ENCODE peak calls at places on chromosomes 4 and X, in four cellular contexts. One of them, this sample, is unnamed.

GRCh38 chr4:56200275-56200674 is 187.0 kb downstream of the AASDH start:
- DNase-seq in body of pancreas: no peak
- DNase-seq in K562: no peak
- DNase-seq in CD8-positive, alpha-beta T cell: no peak
- DNase-seq in this sample: no peak

GRCh38 chrX:151754641-151755215 is 20.2 kb downstream of the CNGA2 start:
- DNase-seq in body of pancreas: no peak
- DNase-seq in CD8-positive, alpha-beta T cell: no peak
- DNase-seq in K562: no peak
- DNase-seq in this sample: no peak

GRCh38 chrX:38860106-38861013 is 59.1 kb downstream of the MID1IP1 start:
- DNase-seq in body of pancreas: no peak
- DNase-seq in K562: no peak
- DNase-seq in CD8-positive, alpha-beta T cell: no peak
- DNase-seq in this sample: no peak

GRCh38 chr4:17188035-17188967 is 289.9 kb upstream of the LDB2 start:
- DNase-seq in body of pancreas: no peak
- DNase-seq in K562: no peak
- DNase-seq in CD8-positive, alpha-beta T cell: no peak
- DNase-seq in this sample: no peak

GRCh38 chr4:25182941-25183340 is 22.7 kb upstream of the SEPSECS start:
- DNase-seq in body of pancreas: no peak
- DNase-seq in K562: no peak
- DNase-seq in CD8-positive, alpha-beta T cell: no peak
- DNase-seq in this sample: no peak

GRCh38 chrX:81414630-81415029 is 212.7 kb downstream of the SH3BGRL start:
- DNase-seq in K562: no peak
- DNase-seq in body of pancreas: no peak
- DNase-seq in CD8-positive, alpha-beta T cell: no peak
- DNase-seq in this sample: no peak

GRCh38 chr4:11009281-11009680 is 324.7 kb upstream of the CLNK start:
- DNase-seq in CD8-positive, alpha-beta T cell: no peak
- DNase-seq in K562: no peak
- DNase-seq in body of pancreas: no peak
- DNase-seq in this sample: no peak

GRCh38 chr4:16067515-16067914 is 16.3 kb downstream of the PROM1 start:
- DNase-seq in CD8-positive, alpha-beta T cell: no peak
- DNase-seq in K562: no peak
- DNase-seq in body of pancreas: peak; percentile 74
- DNase-seq in this sample: no peak

DNA sequence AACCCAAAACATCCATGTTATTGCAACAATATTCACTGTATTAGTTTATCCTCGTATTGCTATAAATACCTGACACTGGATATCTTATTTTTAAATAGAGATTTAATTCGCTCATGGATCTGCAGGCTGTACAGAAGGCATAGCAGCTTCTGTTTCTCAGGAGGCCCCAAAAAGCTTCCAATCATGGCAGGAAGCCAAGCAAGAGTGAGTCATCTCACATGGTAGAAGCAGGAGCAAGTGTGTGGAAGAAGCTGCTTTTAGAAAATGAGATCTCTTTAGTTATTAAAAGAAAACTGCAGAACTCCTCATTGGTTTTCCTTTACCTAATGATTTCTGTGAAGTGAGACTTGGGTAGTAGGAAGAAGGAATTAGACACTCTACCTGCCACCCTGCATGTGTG is 16.4 kb downstream of the ZNF732 start:
- DNase-seq in CD8-positive, alpha-beta T cell: no peak
- DNase-seq in K562: no peak
- DNase-seq in body of pancreas: no peak
- DNase-seq in this sample: no peak
- H3K9me3 ChIP-seq in CD8-positive, alpha-beta T cell: peaks cover 3% of the 10 kb centered on the region
- H3K9me3 ChIP-seq in K562: no peaks in the 10 kb centered on the region
- H3K9me3 ChIP-seq in body of pancreas: peaks cover 6% of the 10 kb centered on the region
- H3K9me3 ChIP-seq in this sample: peaks cover 7% of the 10 kb centered on the region

DNA sequence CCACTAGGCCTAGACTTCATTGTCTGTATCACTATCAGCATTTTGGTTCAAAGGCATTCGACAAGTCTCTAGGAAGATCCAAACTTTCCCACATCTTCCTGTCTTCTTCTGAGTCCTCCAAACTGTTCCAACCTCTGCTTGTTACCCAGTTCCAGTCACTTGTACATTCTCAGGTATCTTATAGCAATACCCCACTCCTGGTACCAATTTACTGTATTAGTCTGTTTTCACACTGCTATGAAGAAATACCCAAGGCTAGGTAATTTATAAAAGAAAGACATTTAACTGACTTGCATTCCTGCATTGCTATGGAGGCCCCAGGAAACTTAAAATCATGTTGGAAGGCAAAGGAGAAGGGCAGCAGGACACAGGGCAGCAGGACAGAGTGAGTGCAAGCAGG is 293.9 kb downstream of the ARAP2 start:
- DNase-seq in K562: no peak
- DNase-seq in body of pancreas: no peak
- DNase-seq in CD8-positive, alpha-beta T cell: no peak
- DNase-seq in this sample: no peak
- H3K9me3 ChIP-seq in K562: no peaks in the 10 kb centered on the region
- H3K9me3 ChIP-seq in body of pancreas: no peaks in the 10 kb centered on the region
- H3K9me3 ChIP-seq in CD8-positive, alpha-beta T cell: no peaks in the 10 kb centered on the region
- H3K9me3 ChIP-seq in this sample: peaks cover 2% of the 10 kb centered on the region

DNA sequence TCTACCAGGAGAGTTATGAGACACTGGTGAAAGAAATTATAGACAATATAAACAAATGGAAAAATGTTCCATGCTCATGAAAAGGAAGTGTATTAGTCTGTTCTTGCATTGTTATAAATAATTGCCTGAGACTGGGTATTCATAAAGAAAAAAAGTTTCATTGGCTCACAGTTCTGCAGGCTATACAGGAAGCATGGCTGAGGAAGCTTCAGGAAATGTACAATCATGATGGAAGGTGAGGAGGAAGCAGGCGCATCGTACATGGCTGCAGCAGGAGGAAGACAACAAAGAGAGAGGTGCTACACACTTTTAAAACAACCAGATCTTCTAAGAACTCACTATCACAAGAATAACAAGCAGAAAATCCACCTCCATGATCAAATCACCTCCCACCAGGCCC is 184.3 kb downstream of the NPNT start:
- DNase-seq in K562: no peak
- DNase-seq in CD8-positive, alpha-beta T cell: no peak
- DNase-seq in body of pancreas: no peak
- DNase-seq in this sample: no peak
- H3K9me3 ChIP-seq in K562: no peaks in the 10 kb centered on the region
- H3K9me3 ChIP-seq in CD8-positive, alpha-beta T cell: peaks cover 6% of the 10 kb centered on the region
- H3K9me3 ChIP-seq in body of pancreas: no peaks in the 10 kb centered on the region
- H3K9me3 ChIP-seq in this sample: peaks cover 6% of the 10 kb centered on the region

DNA sequence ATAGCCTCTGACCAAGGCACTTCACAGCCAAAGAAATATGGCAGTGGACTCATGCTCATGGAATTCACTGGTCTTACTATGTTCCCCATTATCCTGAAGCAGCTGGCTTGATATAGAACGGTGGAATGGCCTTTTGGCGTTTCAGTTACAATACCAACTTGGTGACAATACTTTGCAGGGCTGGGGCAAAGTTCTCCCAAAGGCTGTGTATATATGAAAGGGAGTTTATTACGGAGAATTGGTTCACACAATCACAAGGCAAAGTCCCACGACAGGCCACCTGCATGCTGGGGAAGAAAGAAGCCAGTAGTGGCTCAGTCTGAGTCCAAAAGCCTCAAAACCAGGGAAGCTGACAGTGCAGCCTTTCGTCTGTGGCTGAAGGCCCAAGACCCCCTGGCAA is 50.8 kb upstream of the SMARCAD1 start:
- DNase-seq in CD8-positive, alpha-beta T cell: no peak
- DNase-seq in body of pancreas: no peak
- DNase-seq in K562: no peak
- DNase-seq in this sample: no peak
- H3K9me3 ChIP-seq in CD8-positive, alpha-beta T cell: no peaks in the 10 kb centered on the region
- H3K9me3 ChIP-seq in body of pancreas: no peaks in the 10 kb centered on the region
- H3K9me3 ChIP-seq in K562: no peaks in the 10 kb centered on the region
- H3K9me3 ChIP-seq in this sample: no peaks in the 10 kb centered on the region

DNA sequence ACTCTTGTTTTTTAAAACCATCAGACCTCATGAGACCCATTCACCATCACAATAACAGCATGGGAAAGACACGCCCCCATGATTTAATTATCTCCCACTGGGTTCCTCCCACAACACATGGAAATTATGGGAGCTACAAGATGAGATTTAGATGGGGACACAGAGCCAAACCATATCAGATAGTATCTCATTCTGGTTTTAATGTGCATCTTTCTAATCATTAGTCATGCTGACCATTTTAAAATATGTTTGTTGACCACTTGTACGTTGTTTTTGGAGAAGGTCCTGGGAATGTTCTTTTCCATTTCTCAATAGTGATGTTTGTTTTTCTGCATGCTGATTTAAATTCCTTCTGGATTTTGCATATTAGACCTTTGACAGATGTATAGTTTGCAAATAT is 119.0 kb downstream of the RTL3 start:
- DNase-seq in K562: no peak
- DNase-seq in CD8-positive, alpha-beta T cell: no peak
- DNase-seq in body of pancreas: no peak
- DNase-seq in this sample: no peak
- H3K9me3 ChIP-seq in K562: no peaks in the 10 kb centered on the region
- H3K9me3 ChIP-seq in CD8-positive, alpha-beta T cell: no peaks in the 10 kb centered on the region
- H3K9me3 ChIP-seq in body of pancreas: no peaks in the 10 kb centered on the region
- H3K9me3 ChIP-seq in this sample: no peaks in the 10 kb centered on the region